ENCODE peak calls at places on chromosomes 16 and 17, in seven cellular contexts. One of them, this sample, is unnamed.

GRCh38 chr17:37043201-37043600 is 94.4 kb downstream of the AATF start:
- DNase-seq in neural progenitor cell: no peak
- DNase-seq in K562: no peak
- DNase-seq in left ventricle myocardium inferior: no peak
- DNase-seq in MM.1S: no peak
- DNase-seq in A549: peak; percentile 16
- DNase-seq in AG04450: no peak
- DNase-seq in this sample: no peak

GRCh38 chr17:12536021-12536420 is 129.7 kb upstream of the MYOCD start:
- DNase-seq in neural progenitor cell: no peak
- DNase-seq in K562: no peak
- DNase-seq in left ventricle myocardium inferior: no peak
- DNase-seq in MM.1S: no peak
- DNase-seq in A549: peak; percentile 18
- DNase-seq in AG04450: no peak
- DNase-seq in this sample: peak; percentile 69

GRCh38 chr16:58028168-58028455 is 2.6 kb downstream of the MMP15 start:
- DNase-seq in neural progenitor cell: no peak
- DNase-seq in K562: no peak
- DNase-seq in left ventricle myocardium inferior: peak; percentile 9
- DNase-seq in MM.1S: no peak
- DNase-seq in A549: no peak
- DNase-seq in AG04450: no peak
- DNase-seq in this sample: no peak

GRCh38 chr16:64590516-64590915 is 531.3 kb downstream of the CDH11 start:
- DNase-seq in neural progenitor cell: no peak
- DNase-seq in K562: no peak
- DNase-seq in left ventricle myocardium inferior: no peak
- DNase-seq in MM.1S: no peak
- DNase-seq in A549: peak; percentile 11
- DNase-seq in AG04450: no peak
- DNase-seq in this sample: no peak

GRCh38 chr17:16931318-16932060 is 40.4 kb downstream of the TNFRSF13B start:
- DNase-seq in neural progenitor cell: no peak
- DNase-seq in K562: no peak
- DNase-seq in left ventricle myocardium inferior: peak; percentile 10
- DNase-seq in MM.1S: no peak
- DNase-seq in A549: no peak
- DNase-seq in AG04450: no peak
- DNase-seq in this sample: peak; percentile 51

GRCh38 chr16:66293932-66294331 is 72.6 kb upstream of the CDH5 start:
- DNase-seq in neural progenitor cell: no peak
- DNase-seq in K562: no peak
- DNase-seq in left ventricle myocardium inferior: no peak
- DNase-seq in MM.1S: no peak
- DNase-seq in A549: no peak
- DNase-seq in AG04450: no peak
- DNase-seq in this sample: peak; percentile 38

GRCh38 chr17:78358538-78359215 is 1.2 kb downstream of the SOCS3 start:
- DNase-seq in neural progenitor cell: peak; percentile 71
- DNase-seq in K562: no peak
- DNase-seq in left ventricle myocardium inferior: no peak
- DNase-seq in MM.1S: no peak
- DNase-seq in A549: peak; percentile 82
- DNase-seq in AG04450: no peak
- DNase-seq in this sample: no peak

GRCh38 chr16:29839822-29840221 is 19.6 kb downstream of the MVP start:
- DNase-seq in neural progenitor cell: no peak
- DNase-seq in K562: no peak
- DNase-seq in left ventricle myocardium inferior: no peak
- DNase-seq in MM.1S: no peak
- DNase-seq in A549: no peak
- DNase-seq in AG04450: no peak
- DNase-seq in this sample: no peak

GRCh38 chr17:50107790-50108414 is 12.8 kb downstream of the PDK2 start:
- DNase-seq in neural progenitor cell: no peak
- DNase-seq in K562: no peak
- DNase-seq in left ventricle myocardium inferior: no peak
- DNase-seq in MM.1S: no peak
- DNase-seq in A549: no peak
- DNase-seq in AG04450: no peak
- DNase-seq in this sample: no peak

GRCh38 chr17:74659898-74660297 is 36.4 kb upstream of the CD300E start:
- DNase-seq in neural progenitor cell: no peak
- DNase-seq in K562: no peak
- DNase-seq in left ventricle myocardium inferior: no peak
- DNase-seq in MM.1S: no peak
- DNase-seq in A549: no peak
- DNase-seq in AG04450: no peak
- DNase-seq in this sample: no peak

GRCh38 chr17:17681744-17682292 is 560 bp downstream of the RAI1 start:
- DNase-seq in neural progenitor cell: peak; percentile 68
- DNase-seq in K562: peak; percentile 71
- DNase-seq in left ventricle myocardium inferior: peak; percentile 49
- DNase-seq in MM.1S: peak; percentile 35
- DNase-seq in A549: peak; percentile 46
- DNase-seq in AG04450: no peak
- DNase-seq in this sample: peak; percentile 80

GRCh38 chr16:79977974-79978836 is 377.7 kb upstream of the MAF start:
- DNase-seq in neural progenitor cell: no peak
- DNase-seq in K562: no peak
- DNase-seq in left ventricle myocardium inferior: no peak
- DNase-seq in MM.1S: no peak
- DNase-seq in A549: no peak
- DNase-seq in AG04450: no peak
- DNase-seq in this sample: no peak

GRCh38 chr16:89350701-89351380 is 133.3 kb downstream of the ZNF778 start:
- DNase-seq in neural progenitor cell: no peak
- DNase-seq in K562: no peak
- DNase-seq in left ventricle myocardium inferior: no peak
- DNase-seq in MM.1S: no peak
- DNase-seq in A549: no peak
- DNase-seq in AG04450: no peak
- DNase-seq in this sample: no peak

GRCh38 chr17:7862692-7863437 is 5.1 kb downstream of the CYB5D1 start:
- DNase-seq in neural progenitor cell: peak; percentile 82
- DNase-seq in K562: peak; percentile 45
- DNase-seq in left ventricle myocardium inferior: peak; percentile 20
- DNase-seq in MM.1S: no peak
- DNase-seq in A549: peak; percentile 66
- DNase-seq in AG04450: no peak
- DNase-seq in this sample: peak; percentile 74

GRCh38 chr17:58328195-58329034 is at the start of gene TSPOAP1:
- DNase-seq in neural progenitor cell: peak; percentile 90
- DNase-seq in K562: peak; percentile 78
- DNase-seq in left ventricle myocardium inferior: peak; percentile 19
- DNase-seq in MM.1S: peak; percentile 79
- DNase-seq in A549: no peak
- DNase-seq in AG04450: no peak
- DNase-seq in this sample: no peak

DNA sequence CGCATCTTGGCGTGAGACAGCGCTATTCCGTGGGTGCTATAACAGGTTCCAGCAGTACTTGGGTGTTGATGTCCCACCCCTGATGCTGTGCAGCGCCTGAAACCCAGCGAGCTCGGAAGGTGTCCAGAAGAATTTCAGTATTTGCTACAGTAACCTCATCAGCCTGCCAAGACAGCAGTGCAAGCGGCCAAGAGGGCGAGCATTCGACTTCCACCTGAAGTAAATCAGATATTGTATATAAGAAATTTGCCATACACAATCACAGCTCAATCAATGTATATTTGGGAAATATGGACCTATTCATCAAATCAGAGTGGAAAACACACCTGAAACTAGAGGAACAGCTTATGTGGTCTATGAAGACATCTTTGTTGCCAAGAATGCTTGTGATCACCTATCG is 13.0 kb downstream of the APPBP2 start:
- DNase-seq in neural progenitor cell: no peak
- DNase-seq in K562: no peak
- DNase-seq in left ventricle myocardium inferior: no peak
- DNase-seq in MM.1S: no peak
- DNase-seq in A549: no peak
- DNase-seq in AG04450: no peak
- DNase-seq in this sample: no peak
- H3K27ac ChIP-seq in neural progenitor cell: no peak overlapping the region
- H3K27ac ChIP-seq in K562: no peak overlapping the region
- H3K27ac ChIP-seq in left ventricle myocardium inferior: no peak overlapping the region
- H3K27ac ChIP-seq in MM.1S: no peak overlapping the region
- H3K27ac ChIP-seq in A549: no peak overlapping the region
- H3K27ac ChIP-seq in AG04450: no peak overlapping the region
- H3K27ac ChIP-seq in this sample: no peak overlapping the region

DNA sequence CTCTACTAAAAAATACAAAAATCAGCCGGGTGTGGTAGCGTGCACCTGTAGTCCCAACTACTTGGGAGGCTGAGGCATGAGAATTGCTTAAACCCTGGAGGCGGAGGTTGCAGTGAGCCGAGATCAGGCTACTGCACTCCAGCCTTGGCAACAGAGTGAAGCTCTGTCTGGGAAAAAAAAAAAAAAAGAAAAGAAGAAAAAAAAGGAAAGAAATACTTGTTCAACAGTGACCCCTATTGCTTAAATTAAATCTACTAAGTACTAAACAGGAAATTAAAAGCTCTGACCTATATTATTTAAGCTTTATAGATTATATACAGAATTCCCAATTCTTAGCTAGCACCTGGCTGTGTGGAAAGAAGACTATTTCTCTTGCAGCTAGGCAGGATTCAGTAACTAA is 48.9 kb downstream of the FBXL20 start:
- DNase-seq in neural progenitor cell: no peak
- DNase-seq in K562: no peak
- DNase-seq in left ventricle myocardium inferior: no peak
- DNase-seq in MM.1S: no peak
- DNase-seq in A549: no peak
- DNase-seq in AG04450: no peak
- DNase-seq in this sample: no peak
- TF ChIP-seq CTCF in neural progenitor cell: no peak
- TF ChIP-seq CTCF in K562: no peak
- TF ChIP-seq CTCF in left ventricle myocardium inferior: no peak
- TF ChIP-seq CTCF in MM.1S: no peak
- TF ChIP-seq CTCF in A549: peak; percentile 25
- TF ChIP-seq CTCF in AG04450: no peak
- TF ChIP-seq CTCF in this sample: no peak

GRCh38 chr17:47276444-47276843 is 22.8 kb downstream of the ITGB3 start:
- DNase-seq in neural progenitor cell: no peak
- DNase-seq in K562: no peak
- DNase-seq in left ventricle myocardium inferior: no peak
- DNase-seq in MM.1S: no peak
- DNase-seq in A549: no peak
- DNase-seq in AG04450: no peak
- DNase-seq in this sample: no peak
- H3K27ac ChIP-seq in neural progenitor cell: no peak overlapping the region
- H3K27ac ChIP-seq in K562: peak overlapping the region; percentile 66
- H3K27ac ChIP-seq in left ventricle myocardium inferior: peak overlapping the region; percentile 89
- H3K27ac ChIP-seq in MM.1S: no peak overlapping the region
- H3K27ac ChIP-seq in A549: no peak overlapping the region
- H3K27ac ChIP-seq in AG04450: peak overlapping the region; percentile 89
- H3K27ac ChIP-seq in this sample: peak overlapping the region; percentile 92

DNA sequence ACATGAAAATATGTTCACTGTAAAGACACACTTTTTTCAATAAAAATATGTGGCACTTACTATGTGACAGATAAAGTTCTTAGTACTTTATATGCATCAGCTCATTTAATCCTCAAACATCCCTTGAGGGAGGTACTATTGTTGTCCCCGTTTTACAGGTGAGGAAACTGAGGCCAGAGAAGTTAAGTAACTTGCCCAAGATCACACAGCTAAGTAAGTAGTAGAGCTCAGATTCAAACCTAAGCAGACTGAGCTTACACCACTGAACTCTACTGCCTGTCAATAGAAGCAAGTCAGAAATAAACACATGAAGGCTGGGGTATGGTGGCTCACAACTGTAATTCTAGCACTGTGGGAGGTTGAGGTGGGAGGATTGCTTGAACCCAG is 13.9 kb downstream of the CDH3 start:
- DNase-seq in neural progenitor cell: no peak
- DNase-seq in K562: no peak
- DNase-seq in left ventricle myocardium inferior: no peak
- DNase-seq in MM.1S: no peak
- DNase-seq in A549: no peak
- DNase-seq in AG04450: no peak
- DNase-seq in this sample: no peak
- TF ChIP-seq CTCF in neural progenitor cell: no peak
- TF ChIP-seq CTCF in K562: no peak
- TF ChIP-seq CTCF in left ventricle myocardium inferior: no peak
- TF ChIP-seq CTCF in MM.1S: no peak
- TF ChIP-seq CTCF in A549: no peak
- TF ChIP-seq CTCF in AG04450: no peak
- TF ChIP-seq CTCF in this sample: no peak

This sample was measured in sigmoid colon.